ENCODE peak calls at places on chromosome 6, in ten cellular contexts. N is kidney epithelial cell, L is psoas muscle, I is GM12865, G is fibroblast of mammary gland, R is AG04450, W is heart left ventricle, X is cardiac fibroblast, M is A549, H is cardiac muscle cell. F is an unnamed sample.

GRCh38 chr6:111718326-111718725 is 112.6 kb upstream of the TRAF3IP2 start:
- DNase-seq in M (no peak), W (no peak), R (no peak), H (no peak), X (no peak), G (no peak), L (no peak), N (no peak), I (no peak), F (no peak)

GRCh38 chr6:43964659-43965570 is 162.3 kb downstream of the MRPL14 start:
- DNase-seq in R (no peak), X (no peak), N (no peak), I (no peak), W (peak), L (no peak), G (no peak), M (no peak), H (peak), F (peak)

GRCh38 chr6:112054001-112054400 is at the start of gene CCN6:
- DNase-seq in G (no peak), N (no peak), W (no peak), L (no peak), H (no peak), R (no peak), M (no peak), I (no peak), X (no peak), F (no peak)

GRCh38 chr6:144062757-144063156 is 32.6 kb downstream of the SF3B5 start:
- DNase-seq in I (no peak), X (no peak), H (no peak), W (no peak), M (no peak), G (no peak), L (no peak), N (no peak), R (no peak), F (no peak)

GRCh38 chr6:90159452-90159851 is 137.2 kb downstream of the BACH2 start:
- DNase-seq in H (no peak), I (no peak), X (no peak), M (no peak), R (no peak), L (no peak), N (no peak), G (no peak), W (no peak), F (no peak)

GRCh38 chr6:8659404-8660189 is 224.3 kb upstream of the SLC35B3 start:
- DNase-seq in W (no peak), G (no peak), I (no peak), N (no peak), H (no peak), M (no peak), R (no peak), X (no peak), L (no peak), F (no peak)

GRCh38 chr6:43951063-43951755 is 176.0 kb downstream of the MRPL14 start:
- DNase-seq in I (peak), R (no peak), H (peak), G (peak), M (no peak), X (peak), W (peak), L (peak), N (no peak), F (peak)

GRCh38 chr6:53986165-53986720 is 125.0 kb upstream of the MLIP start:
- DNase-seq in W (peak), I (peak), H (peak), N (no peak), R (peak), L (peak), G (peak), X (peak), M (peak), F (peak)

GRCh38 chr6:160240691-160241084 is 17.9 kb downstream of the SLC22A2 start:
- DNase-seq in G (no peak), M (no peak), H (no peak), X (no peak), W (no peak), I (no peak), L (no peak), R (no peak), N (no peak), F (no peak)

GRCh38 chr6:156865019-156865629 is 87.9 kb downstream of the ARID1B start:
- DNase-seq in N (no peak), H (peak), X (no peak), G (peak), R (no peak), I (no peak), L (no peak), M (no peak), W (no peak), F (peak)

GRCh38 chr6:168035098-168035660 is 37.7 kb downstream of the KIF25 start:
- DNase-seq in X (peak), H (peak), W (peak), R (peak), I (no peak), M (peak), N (peak), G (peak), L (peak), F (peak)

GRCh38 chr6:20447581-20448132 is 46.0 kb downstream of the E2F3 start:
- DNase-seq in I (no peak), W (no peak), M (no peak), L (no peak), G (peak), N (no peak), H (no peak), X (peak), R (no peak), F (peak)

GRCh38 chr6:37985355-37985754 is 165.8 kb downstream of the ZFAND3 start:
- DNase-seq in R (no peak), H (no peak), I (peak), G (no peak), X (no peak), M (no peak), W (no peak), L (no peak), N (no peak), F (no peak)

GRCh38 chr6:36547646-36548400 is 544 bp upstream of the STK38 start:
- DNase-seq in L (no peak), H (no peak), X (no peak), M (no peak), W (no peak), G (no peak), R (no peak), I (no peak), N (no peak), F (no peak)
- TF ChIP-seq CTCF in L (no peak), H (no peak), X (no peak), M (no peak), W (no peak), G (no peak), R (no peak), I (no peak), N (no peak), F (no peak)

GRCh38 chr6:21597243-21597682 is 3.7 kb downstream of the SOX4 start:
- DNase-seq in G (no peak), N (no peak), H (no peak), R (no peak), X (no peak), W (no peak), I (no peak), L (no peak), M (no peak), F (no peak)

GRCh38 chr6:21596379-21597242 is 3.1 kb downstream of the SOX4 start:
- DNase-seq in X (peak), H (peak), N (no peak), L (peak), W (peak), I (peak), R (no peak), G (peak), M (peak), F (peak)

GRCh38 chr6:21599074-21599639 is 5.6 kb downstream of the SOX4 start:
- DNase-seq in N (no peak), M (no peak), G (no peak), R (no peak), W (no peak), L (no peak), H (no peak), I (no peak), X (no peak), F (no peak)

GRCh38 chr6:21597706-21598273 is 4.2 kb downstream of the SOX4 start:
- DNase-seq in M (no peak), N (no peak), I (peak), W (peak), G (peak), R (no peak), L (no peak), H (peak), X (peak), F (peak)

DNA sequence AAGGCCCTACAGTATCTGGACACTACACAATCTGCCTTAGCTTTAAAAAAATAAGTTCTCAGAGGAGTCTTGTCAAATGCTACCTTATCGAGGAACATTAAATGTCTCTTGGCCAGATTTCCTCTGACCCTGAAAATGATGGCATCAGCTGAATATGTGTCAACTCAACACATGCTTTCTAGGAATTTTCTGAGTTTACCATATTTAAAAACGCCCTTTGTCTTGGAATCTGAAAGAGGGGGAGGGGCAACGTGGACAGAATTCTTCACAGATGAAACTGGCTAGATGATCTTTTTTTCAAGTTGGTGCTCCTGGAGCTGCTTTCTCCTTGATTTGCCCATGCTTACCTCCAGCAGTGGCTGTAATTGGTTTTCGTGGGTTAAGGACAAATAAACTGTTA is 5.1 kb downstream of the SOX4 start:
- DNase-seq in H (peak), G (peak), X (peak), W (no peak), N (no peak), M (no peak), L (no peak), I (no peak), R (no peak), F (peak)
- H3K4me3 ChIP-seq in H (peak), G (no peak), X (peak), W (peak), N (peak), M (peak), L (peak), I (peak), R (peak), F (peak)

GRCh38 chr6:52681416-52681815 is 10.5 kb downstream of the TMEM14A start:
- DNase-seq in W (no peak), G (no peak), N (no peak), X (no peak), I (no peak), M (no peak), L (no peak), R (no peak), H (no peak), F (no peak)
- TF ChIP-seq CTCF in W (no peak), G (no peak), N (no peak), X (no peak), I (no peak), M (no peak), L (no peak), R (no peak), H (no peak), F (no peak)

GRCh38 chr6:33784787-33785186 is 4.1 kb downstream of the LEMD2 start:
- DNase-seq in W (no peak), N (no peak), I (no peak), H (no peak), R (no peak), L (no peak), X (no peak), M (no peak), G (no peak), F (no peak)
- H3K4me3 ChIP-seq in W (no peak), N (no peak), I (no peak), H (no peak), R (no peak), L (no peak), X (no peak), M (no peak), G (no peak), F (no peak)

GRCh38 chr6:81105998-81106397 is 646.5 kb downstream of the TENT5A start:
- DNase-seq in X (no peak), W (no peak), H (peak), G (peak), N (no peak), M (no peak), R (no peak), L (no peak), I (no peak), F (peak)
- TF ChIP-seq CTCF in X (peak), W (no peak), H (no peak), G (peak), N (no peak), M (no peak), R (no peak), L (no peak), I (no peak), F (no peak)

GRCh38 chr6:22785036-22785435 is 215.7 kb downstream of the HDGFL1 start:
- DNase-seq in R (no peak), L (no peak), I (peak), W (no peak), G (no peak), N (peak), M (no peak), H (peak), X (peak), F (peak)

GRCh38 chr6:22788038-22788437 is 218.7 kb downstream of the HDGFL1 start:
- DNase-seq in X (no peak), N (no peak), I (no peak), L (no peak), G (no peak), M (no peak), W (no peak), H (no peak), R (no peak), F (no peak)

GRCh38 chr6:22784611-22785010 is 215.2 kb downstream of the HDGFL1 start:
- DNase-seq in N (no peak), I (no peak), G (no peak), W (no peak), X (peak), R (peak), H (peak), L (no peak), M (no peak), F (peak)

GRCh38 chr6:22779062-22779461 is 209.7 kb downstream of the HDGFL1 start:
- DNase-seq in H (no peak), W (no peak), X (no peak), G (no peak), I (no peak), R (no peak), M (no peak), L (no peak), N (no peak), F (no peak)

GRCh38 chr6:22783921-22784320 is 214.6 kb downstream of the HDGFL1 start:
- DNase-seq in L (no peak), N (no peak), G (no peak), H (peak), R (no peak), W (no peak), I (no peak), M (no peak), X (peak), F (peak)
- H3K4me3 ChIP-seq in L (no peak), N (no peak), G (no peak), H (no peak), R (no peak), W (no peak), I (no peak), M (no peak), X (no peak), F (no peak)